ENCODE peak calls at places on chromosomes 11 and 22, in ten cellular contexts. M is vagina; S is left ventricle myocardium inferior; Z is activated B cell treated with CpG ODN at 0.5 μM for 24 hours; D is kidney; Q is CD8-positive, alpha-beta T cell; B is cardiac muscle cell; F is astrocyte of the spinal cord; A is tibial nerve; P is HFFc6. H is an unnamed sample.
A peak's percentile ranks its signal among the peaks of the same experiment; 100 is the strongest.

GRCh38 chr22:35299217-35299716 is 427 bp upstream of the TOM1 start:
- DNase-seq in P (no peak), B (no peak), Z (no peak), A (no peak), D (no peak), M (no peak), F (peak; percentile 22), S (no peak), Q (no peak), H (no peak)

GRCh38 chr11:2735053-2735589 is 35.3 kb upstream of the KCNQ1OT1 start:
- DNase-seq in A (no peak), Q (no peak), B (no peak), S (no peak), P (no peak), D (peak; percentile 52), F (no peak), Z (no peak), M (no peak), H (no peak)

GRCh38 chr11:34823197-34823596 is 93.0 kb downstream of the APIP start:
- DNase-seq in F (no peak), A (no peak), S (no peak), Z (no peak), D (no peak), B (no peak), Q (no peak), M (no peak), P (no peak), H (no peak)

GRCh38 chr11:118917488-118918127 is 8.1 kb downstream of the BCL9L start:
- DNase-seq in B (no peak), F (peak; percentile 75), S (peak; percentile 68), M (no peak), A (peak; percentile 81), Z (no peak), Q (no peak), P (peak; percentile 87), D (peak; percentile 89), H (peak; percentile 79)

GRCh38 chr22:40196628-40197027 is 18.9 kb downstream of the TNRC6B start:
- DNase-seq in A (no peak), Q (no peak), P (peak; percentile 89), F (peak; percentile 92), S (no peak), D (no peak), B (no peak), M (no peak), Z (no peak), H (no peak)

GRCh38 chr11:105689636-105690035 is 79.8 kb downstream of the GRIA4 start:
- DNase-seq in D (no peak), B (no peak), S (no peak), Z (no peak), F (no peak), A (no peak), M (no peak), P (no peak), Q (no peak), H (no peak)

GRCh38 chr11:61157743-61158142 is 3.5 kb downstream of the VPS37C start:
- DNase-seq in B (no peak), Z (no peak), S (no peak), A (no peak), P (no peak), Q (no peak), D (no peak), M (no peak), F (no peak), H (no peak)

GRCh38 chr22:46815896-46816721 is 53.7 kb downstream of the TBC1D22A start:
- DNase-seq in D (peak; percentile 59), A (no peak), S (no peak), Z (no peak), M (no peak), P (peak; percentile 48), Q (no peak), F (peak; percentile 47), B (no peak), H (no peak)

GRCh38 chr11:61484541-61484940 is 24.0 kb upstream of the LRRC10B start:
- DNase-seq in Q (no peak), D (peak; percentile 42), M (no peak), A (no peak), Z (no peak), S (no peak), B (no peak), P (no peak), F (no peak), H (no peak)

GRCh38 chr11:76728778-76729177 is 54.4 kb upstream of the TSKU start:
- DNase-seq in B (no peak), F (no peak), M (no peak), Z (no peak), A (no peak), P (no peak), Q (no peak), D (no peak), S (no peak), H (no peak)

GRCh38 chr11:72813740-72814138 is 472 bp upstream of the ATG16L2 start:
- DNase-seq in B (peak; percentile 86), M (no peak), S (peak; percentile 88), Z (no peak), D (no peak), F (no peak), Q (no peak), A (peak; percentile 59), P (peak; percentile 30), H (no peak)

GRCh38 chr11:116070555-116070954 is 566.3 kb upstream of the CADM1 start:
- DNase-seq in P (no peak), D (no peak), B (no peak), Z (no peak), S (no peak), M (no peak), A (no peak), Q (no peak), F (no peak), H (no peak)

GRCh38 chr22:41909290-41910049 is 5.4 kb downstream of the SHISA8 start:
- DNase-seq in D (no peak), P (no peak), S (no peak), F (no peak), A (no peak), B (no peak), Z (no peak), M (no peak), Q (no peak), H (no peak)

GRCh38 chr11:124762624-124763155 is 600 bp upstream of the ESAM start:
- DNase-seq in A (no peak), D (peak; percentile 77), B (peak; percentile 44), M (no peak), P (no peak), Q (no peak), Z (no peak), F (no peak), S (no peak), H (no peak)

GRCh38 chr11:65251476-65251875 is 10.3 kb upstream of the POLA2 start:
- DNase-seq in M (no peak), S (no peak), F (no peak), P (peak; percentile 7), B (no peak), D (no peak), A (no peak), Z (no peak), Q (no peak), H (no peak)
- TF ChIP-seq CTCF in M (no peak), S (no peak), F (no peak), P (peak; percentile 9), B (no peak), D (no peak), A (no peak), Z (no peak), Q (no peak), H (no peak)

GRCh38 chr22:19430890-19431541 is 517 bp downstream of the HIRA start:
- DNase-seq in S (peak; percentile 29), M (no peak), B (peak; percentile 58), Q (no peak), Z (peak; percentile 34), P (peak; percentile 14), F (peak; percentile 35), A (no peak), D (peak; percentile 85), H (no peak)
- TF ChIP-seq CTCF in S (peak; percentile 7), M (no peak), B (peak; percentile 22), Q (no peak), Z (no peak), P (peak; percentile 74), F (peak; percentile 23), A (no peak), D (no peak), H (no peak)

GRCh38 chr11:95187730-95188129 is 43.3 kb downstream of the SESN3 start:
- DNase-seq in P (no peak), D (no peak), M (no peak), B (no peak), F (no peak), Z (no peak), A (no peak), Q (no peak), S (no peak), H (no peak)
- TF ChIP-seq CTCF in P (no peak), D (no peak), M (no peak), B (no peak), F (no peak), Z (no peak), A (no peak), Q (no peak), S (no peak), H (no peak)

DNA sequence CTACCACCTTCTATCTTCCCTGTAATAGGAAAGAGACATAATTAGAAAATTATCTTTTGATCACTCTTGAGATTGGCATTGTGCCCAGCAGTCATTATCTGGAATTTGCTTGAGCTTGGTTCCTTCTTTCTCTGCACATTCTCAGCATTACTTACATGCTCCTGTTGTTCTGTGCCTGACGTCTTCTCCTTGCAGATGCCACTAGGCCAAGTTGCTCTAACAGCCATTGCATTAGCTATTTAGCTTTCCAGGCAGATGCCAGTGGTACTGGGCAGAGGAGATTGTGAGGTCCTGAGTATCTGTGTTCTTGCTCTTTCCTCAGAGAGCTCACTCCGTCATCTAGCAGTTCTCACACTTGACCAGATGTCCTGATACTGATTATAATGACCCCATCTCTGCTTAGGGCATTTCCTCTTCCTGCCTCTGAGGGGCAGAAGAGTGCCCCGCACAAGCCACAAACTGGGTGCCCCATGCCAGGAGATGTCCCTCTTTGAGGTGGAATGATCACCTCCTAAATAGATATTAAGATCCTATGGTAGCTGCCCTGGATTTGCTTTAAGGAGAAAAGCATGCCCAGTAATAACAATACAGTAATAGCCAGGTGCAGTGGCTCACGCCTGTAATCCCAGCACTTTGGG is 30.7 kb downstream of the ARHGAP1 start:
- DNase-seq in Z (no peak), D (no peak), S (no peak), A (no peak), P (no peak), M (no peak), B (no peak), Q (no peak), F (no peak), H (no peak)
- TF ChIP-seq CTCF in Z (no peak), D (no peak), S (peak; percentile 48), A (no peak), P (peak; percentile 55), M (no peak), B (peak; percentile 16), Q (no peak), F (peak; percentile 11), H (peak; percentile 67)